ENCODE peak calls at places on chromosomes 6 and 20, in nine cellular contexts. D is D721Med, M is fibroblast of mammary gland, W is ovary, Q is tibial nerve, B is K562, Z is dorsolateral prefrontal cortex, R is AG04450, T is SK-N-SH. K is an unnamed sample.

GRCh38 chr6:88548891-88549505 is 382.9 kb upstream of the CNR1 start:
- DNase-seq in Z (no peak), M (peak), W (no peak), T (no peak), D (no peak), R (no peak), B (no peak), Q (no peak), K (no peak)

GRCh38 chr6:70108230-70108629 is 194.7 kb downstream of the COL9A1 start:
- DNase-seq in M (peak), D (no peak), B (peak), T (peak), R (no peak), W (no peak), Z (no peak), Q (no peak), K (peak)

GRCh38 chr20:21607971-21608735 is 94.3 kb upstream of the NKX2-2 start:
- DNase-seq in T (peak), B (no peak), W (no peak), M (no peak), Q (no peak), Z (peak), R (no peak), D (no peak), K (no peak)

GRCh38 chr6:22880686-22881433 is 311.5 kb downstream of the HDGFL1 start:
- DNase-seq in Q (no peak), B (no peak), T (peak), D (no peak), Z (no peak), R (peak), M (peak), W (no peak), K (no peak)

GRCh38 chr6:7414811-7415210 is 25.2 kb downstream of the RIOK1 start:
- DNase-seq in W (no peak), B (no peak), Q (no peak), D (no peak), M (peak), Z (no peak), T (no peak), R (peak), K (no peak)

GRCh38 chr20:46388201-46388836 is 18.1 kb downstream of the ELMO2 start:
- DNase-seq in R (no peak), D (no peak), B (no peak), M (no peak), W (no peak), T (no peak), Q (no peak), Z (no peak), K (no peak)

GRCh38 chr6:22764521-22764920 is 195.2 kb downstream of the HDGFL1 start:
- DNase-seq in R (peak), Z (no peak), W (no peak), B (no peak), T (no peak), D (no peak), Q (no peak), M (peak), K (no peak)

GRCh38 chr6:140437619-140438345 is 1063.3 kb upstream of the CITED2 start:
- DNase-seq in R (no peak), M (no peak), Q (no peak), D (no peak), T (no peak), Z (no peak), W (no peak), B (no peak), K (no peak)

GRCh38 chr20:48620486-48621255 is 207.1 kb downstream of the PREX1 start:
- DNase-seq in Q (peak), W (peak), Z (peak), T (peak), R (no peak), D (peak), M (peak), B (peak), K (peak)

GRCh38 chr6:53805725-53806124 is 10.9 kb downstream of the LRRC1 start:
- DNase-seq in T (no peak), W (no peak), D (no peak), R (no peak), M (no peak), Q (no peak), B (no peak), Z (no peak), K (no peak)

GRCh38 chr6:48117246-48117645 is 6.2 kb upstream of the PTCHD4 start:
- DNase-seq in Q (no peak), Z (no peak), M (no peak), D (no peak), B (no peak), R (no peak), T (no peak), W (no peak), K (no peak)

GRCh38 chr6:157329829-157330228 is 6.5 kb upstream of the TMEM242 start:
- DNase-seq in Q (no peak), W (no peak), R (no peak), B (no peak), Z (no peak), T (no peak), D (no peak), M (no peak), K (no peak)

GRCh38 chr20:37209661-37210314 is 30.4 kb upstream of the MROH8 start:
- DNase-seq in R (no peak), W (no peak), T (no peak), Z (no peak), B (no peak), D (no peak), Q (no peak), M (peak), K (no peak)

GRCh38 chr20:13325033-13325432 is 104.0 kb downstream of the ISM1 start:
- DNase-seq in R (no peak), M (peak), Q (no peak), W (no peak), Z (no peak), D (no peak), T (peak), B (peak), K (no peak)

GRCh38 chr6:108878942-108879341 is 30.7 kb downstream of the ARMC2 start:
- DNase-seq in W (no peak), Q (no peak), B (no peak), M (no peak), T (no peak), Z (no peak), R (no peak), D (no peak), K (no peak)

GRCh38 chr6:4401408-4402367 is 266.3 kb upstream of the ECI2 start:
- DNase-seq in Q (no peak), B (no peak), W (no peak), R (no peak), T (no peak), M (no peak), D (no peak), Z (no peak), K (no peak)

GRCh38 chr6:167093406-167093921 is 29.4 kb upstream of the CCR6 start:
- DNase-seq in W (no peak), T (no peak), D (no peak), R (no peak), Q (no peak), M (no peak), Z (no peak), B (no peak), K (no peak)

GRCh38 chr6:17725083-17725482 is 18.4 kb upstream of the NUP153 start:
- DNase-seq in B (peak), D (peak), M (peak), R (no peak), T (peak), Z (no peak), Q (no peak), W (peak), K (peak)

GRCh38 chr20:38369387-38369786 is 23.1 kb downstream of the LBP start:
- DNase-seq in D (no peak), T (peak), M (no peak), Q (no peak), B (peak), W (no peak), Z (no peak), R (no peak), K (no peak)

GRCh38 chr20:11726021-11726420 is 191.7 kb upstream of the BTBD3 start:
- DNase-seq in D (no peak), B (no peak), W (no peak), M (no peak), R (no peak), Q (no peak), T (no peak), Z (no peak), K (no peak)

GRCh38 chr6:154926366-154926765 is 68.7 kb upstream of the TIAM2 start:
- DNase-seq in T (no peak), Z (no peak), Q (no peak), W (no peak), B (no peak), R (no peak), M (no peak), D (no peak), K (no peak)

GRCh38 chr6:149480502-149481280 is 4.1 kb downstream of the ZC3H12D start:
- DNase-seq in R (no peak), T (no peak), M (no peak), Z (no peak), Q (no peak), D (no peak), B (no peak), W (no peak), K (no peak)

GRCh38 chr20:53412600-53413187 is 180.9 kb downstream of the ZNF217 start:
- DNase-seq in T (no peak), D (no peak), R (no peak), Z (no peak), B (no peak), M (no peak), W (no peak), Q (no peak), K (no peak)

GRCh38 chr20:35497780-35498189 is 31.7 kb downstream of the C20orf173 start:
- DNase-seq in M (peak), W (peak), T (no peak), R (no peak), Z (peak), Q (peak), D (no peak), B (no peak), K (no peak)

GRCh38 chr6:74133073-74133472 is 437.1 kb downstream of the CD109 start:
- DNase-seq in W (no peak), T (no peak), Z (no peak), M (no peak), D (no peak), R (no peak), Q (no peak), B (no peak), K (no peak)

GRCh38 chr20:32302507-32302872 is 25.0 kb downstream of the KIF3B start:
- DNase-seq in T (peak), Q (no peak), D (no peak), R (no peak), Z (no peak), B (no peak), W (no peak), M (no peak), K (no peak)

GRCh38 chr6:3788408-3789017 is 37.0 kb upstream of the PXDC1 start:
- DNase-seq in Z (no peak), D (no peak), B (no peak), W (peak), R (no peak), M (peak), Q (no peak), T (no peak), K (no peak)

GRCh38 chr20:53900380-53900999 is 169.9 kb downstream of the BCAS1 start:
- DNase-seq in D (no peak), Q (no peak), M (peak), T (no peak), R (no peak), B (no peak), Z (no peak), W (no peak), K (no peak)

GRCh38 chr6:8080338-8081151 is 16.4 kb upstream of the BLOC1S5 start:
- DNase-seq in T (no peak), W (no peak), Q (no peak), Z (no peak), B (no peak), R (no peak), M (peak), D (no peak), K (no peak)

GRCh38 chr6:39330476-39330875 is 8.0 kb upstream of the KCNK16 start:
- DNase-seq in R (no peak), M (no peak), Q (no peak), B (no peak), D (no peak), W (no peak), Z (peak), T (no peak), K (no peak)

GRCh38 chr6:20693466-20694063 is 159.3 kb downstream of the CDKAL1 start:
- DNase-seq in M (peak), R (no peak), D (no peak), Q (no peak), B (no peak), W (no peak), T (no peak), Z (no peak), K (no peak)

GRCh38 chr6:124669713-124670480 is 292.3 kb upstream of the RNF217 start:
- DNase-seq in T (no peak), D (no peak), Z (no peak), W (no peak), B (no peak), M (peak), Q (no peak), R (no peak), K (no peak)

GRCh38 chr6:22785036-22785435 is 215.7 kb downstream of the HDGFL1 start:
- DNase-seq in B (no peak), D (no peak), Q (no peak), R (no peak), W (no peak), M (no peak), T (peak), Z (peak), K (peak)

GRCh38 chr6:79421001-79421411 is 116.2 kb downstream of the LCA5 start:
- DNase-seq in T (no peak), Z (no peak), Q (no peak), W (no peak), B (no peak), D (no peak), M (peak), R (peak), K (no peak)

GRCh38 chr6:88577461-88577860 is 386.0 kb downstream of the RNGTT start:
- DNase-seq in T (no peak), B (no peak), M (no peak), D (no peak), R (no peak), W (no peak), Z (no peak), Q (no peak), K (no peak)

GRCh38 chr20:10665027-10665561 is 8.7 kb downstream of the JAG1 start:
- DNase-seq in Z (no peak), T (no peak), B (no peak), M (no peak), Q (no peak), W (no peak), R (no peak), D (no peak), K (no peak)

GRCh38 chr6:168625602-168626001 is 184.6 kb downstream of the SMOC2 start:
- DNase-seq in Q (no peak), Z (no peak), W (no peak), M (no peak), R (no peak), B (no peak), T (no peak), D (no peak), K (no peak)

GRCh38 chr6:137217801-137218472 is 1.2 kb downstream of the IFNGR1 start:
- DNase-seq in B (peak), W (no peak), D (no peak), Q (peak), R (no peak), M (peak), Z (no peak), T (no peak), K (no peak)

GRCh38 chr6:167137881-167138280 is 15.0 kb downstream of the CCR6 start:
- DNase-seq in B (no peak), Q (no peak), M (no peak), T (no peak), R (no peak), Z (no peak), W (no peak), D (no peak), K (no peak)

GRCh38 chr6:110435052-110435602 is 19.8 kb upstream of the DDO start:
- DNase-seq in R (no peak), D (no peak), W (no peak), B (no peak), Z (no peak), T (no peak), Q (no peak), M (no peak), K (no peak)

GRCh38 chr20:63546256-63546655 is 1.3 kb downstream of the SRMS start:
- DNase-seq in T (no peak), Z (no peak), B (no peak), M (no peak), W (no peak), D (no peak), R (no peak), Q (no peak), K (no peak)
- TF ChIP-seq CTCF in T (no peak), Z (no peak), B (no peak), M (no peak), W (no peak), D (no peak), R (no peak), Q (no peak), K (no peak)

GRCh38 chr20:34316191-34316814 is 13.1 kb upstream of the AHCY start:
- DNase-seq in D (no peak), T (no peak), W (no peak), Z (no peak), B (no peak), M (peak), Q (no peak), R (no peak), K (no peak)
- TF ChIP-seq CTCF in D (no peak), T (no peak), W (no peak), Z (no peak), B (no peak), M (no peak), Q (no peak), R (no peak), K (no peak)

DNA sequence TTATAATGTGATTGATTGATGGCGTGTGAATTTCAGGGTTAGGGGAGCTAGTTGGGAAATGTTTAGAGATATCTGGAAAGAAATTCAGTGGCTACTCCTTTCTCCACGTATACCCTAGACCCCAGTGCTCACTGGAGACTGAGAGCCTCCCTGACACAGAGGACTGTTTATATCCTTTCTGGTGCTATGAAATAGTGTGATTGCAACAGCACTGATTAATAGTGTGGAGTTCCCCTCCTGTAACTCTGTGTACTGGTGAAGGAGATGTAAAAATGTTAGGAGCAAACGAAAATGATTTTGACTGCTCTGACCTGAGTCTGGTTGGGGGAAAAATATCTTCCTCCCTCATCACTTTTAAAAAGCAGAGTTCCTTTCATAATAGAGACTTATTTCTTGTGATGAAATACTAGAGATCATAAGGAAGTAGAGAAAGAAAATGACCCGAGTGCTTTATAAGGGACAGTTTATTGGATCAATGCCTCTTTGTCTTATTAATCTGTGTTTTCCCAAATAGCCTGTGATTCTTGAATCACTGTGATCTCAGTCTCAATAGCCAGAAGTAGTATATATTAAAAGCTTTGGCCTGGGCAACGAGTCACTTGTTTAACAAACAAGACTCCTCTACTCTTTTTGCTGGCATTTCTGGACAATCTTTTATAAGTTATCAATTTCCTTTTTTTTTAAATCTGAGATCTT is 92.3 kb downstream of the RNF182 start:
- DNase-seq in Z (no peak), D (no peak), W (no peak), T (no peak), M (peak), Q (no peak), B (no peak), R (no peak), K (no peak)
- TF ChIP-seq CTCF in Z (no peak), D (no peak), W (no peak), T (no peak), M (no peak), Q (no peak), B (no peak), R (no peak), K (no peak)

GRCh38 chr20:4289875-4290274 is 274.5 kb upstream of the RNF24 start:
- DNase-seq in Z (no peak), M (no peak), T (no peak), W (no peak), Q (no peak), R (no peak), D (no peak), B (no peak), K (no peak)
- TF ChIP-seq CTCF in Z (no peak), M (peak), T (peak), W (no peak), Q (no peak), R (peak), D (no peak), B (no peak), K (no peak)

GRCh38 chr20:24291066-24291465 is 178.4 kb upstream of the SYNDIG1 start:
- DNase-seq in Q (no peak), B (no peak), R (no peak), Z (no peak), D (no peak), W (no peak), M (no peak), T (no peak), K (no peak)

DNA sequence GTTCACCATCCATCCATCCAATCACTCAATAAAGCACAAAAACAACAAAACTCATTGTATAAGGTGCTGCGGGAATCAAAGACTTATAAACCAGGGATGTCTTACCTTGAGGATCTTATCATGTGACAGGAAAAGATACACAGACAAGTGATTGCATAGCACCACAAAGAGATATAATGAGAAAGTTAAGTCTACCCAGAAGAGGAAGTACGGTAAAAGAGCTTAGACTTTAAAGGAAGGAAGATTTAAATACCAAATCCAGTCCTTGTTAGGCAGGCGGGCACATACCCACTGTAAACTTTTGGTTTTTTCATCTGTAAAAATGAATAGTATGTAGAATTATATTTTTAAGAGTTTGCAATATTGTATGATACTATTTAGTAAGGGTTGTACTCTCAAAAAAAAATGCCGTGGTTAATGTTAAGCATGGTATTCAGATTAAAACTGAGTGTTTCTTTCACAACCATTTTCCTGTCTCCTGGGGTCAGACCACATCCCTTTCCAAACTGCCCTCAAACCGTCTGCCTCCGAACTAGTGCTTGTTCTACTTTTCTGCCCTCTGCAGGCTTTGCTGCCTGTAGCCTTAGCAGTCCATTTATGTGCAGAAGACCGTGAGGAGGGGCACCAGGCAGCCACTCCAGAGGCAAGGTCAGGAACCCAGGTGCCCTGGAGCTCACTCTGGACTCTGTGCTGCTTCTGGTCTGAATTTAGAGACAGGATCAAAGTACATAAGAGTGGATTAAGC is 179.5 kb upstream of the SYNDIG1 start:
- DNase-seq in W (no peak), T (no peak), Q (no peak), D (no peak), B (no peak), M (no peak), R (no peak), Z (no peak), K (no peak)
- TF ChIP-seq CTCF in W (no peak), T (no peak), Q (no peak), D (no peak), B (no peak), M (no peak), R (no peak), Z (no peak), K (no peak)

DNA sequence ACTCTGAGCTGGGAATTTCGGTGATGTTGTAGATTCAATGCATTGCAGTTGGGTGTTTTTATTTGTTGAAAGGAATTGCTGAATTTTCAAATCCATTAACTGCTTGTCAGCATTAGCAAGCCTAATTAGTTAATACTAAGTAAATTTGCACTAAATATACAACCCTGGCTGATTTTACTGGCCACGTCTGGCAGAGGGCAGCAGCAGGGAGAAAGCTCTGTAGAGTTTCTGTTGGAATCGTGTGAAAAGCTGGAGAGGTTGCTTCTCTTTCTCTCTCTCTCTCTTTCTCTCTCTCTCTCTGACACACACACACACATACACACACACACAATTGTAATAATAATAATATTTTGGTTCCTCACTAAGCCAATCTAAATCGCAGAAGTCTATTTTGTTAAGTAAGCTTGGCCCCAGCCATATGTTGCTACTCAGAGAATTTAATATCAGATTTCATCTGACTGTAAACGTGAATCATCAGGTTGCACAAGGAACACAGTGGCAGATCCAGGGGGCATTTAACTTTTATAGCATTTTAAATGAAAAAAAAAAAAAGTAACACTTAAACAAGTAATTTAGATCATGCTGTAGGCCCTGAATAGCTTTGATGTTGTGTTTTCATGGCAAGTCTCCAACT is 289.5 kb downstream of the ESR1 start:
- DNase-seq in B (no peak), Z (no peak), T (no peak), M (peak), R (peak), Q (no peak), D (no peak), W (no peak), K (no peak)
- TF ChIP-seq CTCF in B (no peak), Z (no peak), T (peak), M (peak), R (peak), Q (no peak), D (peak), W (no peak), K (no peak)